ENCODE peak calls at places on chromosomes 5 and 9, in four cellular contexts. One of them, this sample, is unnamed.

GRCh38 chr5:98631311-98632054 is 142.0 kb upstream of the RGMB start:
- DNase-seq in K562: no peak
- DNase-seq in HEK293T: no peak
- DNase-seq in WTC11: no peak
- DNase-seq in this sample: no peak

GRCh38 chr5:152593388-152593787 is 188.3 kb upstream of the NMUR2 start:
- DNase-seq in HEK293T: no peak
- DNase-seq in K562: peak
- DNase-seq in WTC11: no peak
- DNase-seq in this sample: peak

GRCh38 chr9:134434896-134435506 is 108.7 kb downstream of the RXRA start:
- DNase-seq in K562: no peak
- DNase-seq in HEK293T: peak
- DNase-seq in WTC11: no peak
- DNase-seq in this sample: peak

GRCh38 chr9:84381508-84381907 is 41.0 kb upstream of the SLC28A3 start:
- DNase-seq in WTC11: no peak
- DNase-seq in HEK293T: no peak
- DNase-seq in K562: no peak
- DNase-seq in this sample: no peak

GRCh38 chr9:133064241-133065069 is 2.7 kb downstream of the CEL start:
- DNase-seq in HEK293T: no peak
- DNase-seq in WTC11: no peak
- DNase-seq in K562: no peak
- DNase-seq in this sample: no peak

GRCh38 chr5:90747175-90747574 is 188.6 kb downstream of the ADGRV1 start:
- DNase-seq in HEK293T: no peak
- DNase-seq in WTC11: no peak
- DNase-seq in K562: peak
- DNase-seq in this sample: no peak

GRCh38 chr9:77848897-77849296 is 182.7 kb downstream of the GNAQ start:
- DNase-seq in K562: no peak
- DNase-seq in WTC11: no peak
- DNase-seq in HEK293T: no peak
- DNase-seq in this sample: no peak

GRCh38 chr5:43609752-43610151 is 6.8 kb downstream of the NNT start:
- DNase-seq in WTC11: no peak
- DNase-seq in HEK293T: peak
- DNase-seq in K562: peak
- DNase-seq in this sample: no peak

GRCh38 chr9:131815971-131816873 is 76.3 kb upstream of the RAPGEF1 start:
- DNase-seq in WTC11: no peak
- DNase-seq in HEK293T: no peak
- DNase-seq in K562: no peak
- DNase-seq in this sample: no peak

GRCh38 chr9:96618209-96619108 is 1.2 kb downstream of the CDC14B start:
- DNase-seq in K562: no peak
- DNase-seq in WTC11: peak
- DNase-seq in HEK293T: peak
- DNase-seq in this sample: peak

GRCh38 chr9:135239769-135240141 is 152.3 kb downstream of the OLFM1 start:
- DNase-seq in K562: no peak
- DNase-seq in HEK293T: no peak
- DNase-seq in WTC11: no peak
- DNase-seq in this sample: no peak

GRCh38 chr9:14307989-14308750 is 5.8 kb downstream of the NFIB start:
- DNase-seq in K562: no peak
- DNase-seq in WTC11: no peak
- DNase-seq in HEK293T: no peak
- DNase-seq in this sample: no peak

GRCh38 chr5:1660037-1660400 is 136.3 kb upstream of the LPCAT1 start:
- DNase-seq in WTC11: no peak
- DNase-seq in K562: no peak
- DNase-seq in HEK293T: no peak
- DNase-seq in this sample: no peak

GRCh38 chr9:91943447-91943846 is 6.6 kb downstream of the ROR2 start:
- DNase-seq in WTC11: no peak
- DNase-seq in HEK293T: no peak
- DNase-seq in K562: no peak
- DNase-seq in this sample: no peak

GRCh38 chr5:169980418-169981053 is at the start of gene INSYN2B:
- DNase-seq in HEK293T: peak
- DNase-seq in WTC11: peak
- DNase-seq in K562: peak
- DNase-seq in this sample: peak

GRCh38 chr9:133099726-133100517 is 21.1 kb downstream of the RALGDS start:
- DNase-seq in HEK293T: no peak
- DNase-seq in WTC11: no peak
- DNase-seq in K562: no peak
- DNase-seq in this sample: no peak

GRCh38 chr5:151707566-151707965 is 20.9 kb upstream of the SPARC start:
- DNase-seq in K562: no peak
- DNase-seq in HEK293T: no peak
- DNase-seq in WTC11: no peak
- DNase-seq in this sample: no peak

GRCh38 chr5:65926893-65927292 is 518 bp downstream of the ERBIN start:
- DNase-seq in K562: peak
- DNase-seq in HEK293T: no peak
- DNase-seq in WTC11: no peak
- DNase-seq in this sample: no peak

GRCh38 chr5:129858126-129858675 is 46.1 kb upstream of the CHSY3 start:
- DNase-seq in HEK293T: no peak
- DNase-seq in K562: no peak
- DNase-seq in WTC11: no peak
- DNase-seq in this sample: no peak

GRCh38 chr5:78899922-78900362 is 85.2 kb downstream of the ARSB start:
- DNase-seq in HEK293T: peak
- DNase-seq in WTC11: peak
- DNase-seq in K562: peak
- DNase-seq in this sample: peak

GRCh38 chr9:105828596-105829213 is 134.4 kb downstream of the TMEM38B start:
- DNase-seq in WTC11: no peak
- DNase-seq in HEK293T: no peak
- DNase-seq in K562: no peak
- DNase-seq in this sample: no peak

GRCh38 chr5:113510836-113511451 is 2.5 kb upstream of the YTHDC2 start:
- DNase-seq in K562: peak
- DNase-seq in HEK293T: no peak
- DNase-seq in WTC11: no peak
- DNase-seq in this sample: peak

GRCh38 chr5:68730220-68731010 is 363.4 kb upstream of the SLC30A5 start:
- DNase-seq in K562: peak
- DNase-seq in HEK293T: peak
- DNase-seq in WTC11: no peak
- DNase-seq in this sample: no peak

GRCh38 chr5:11590475-11590874 is 313.8 kb downstream of the CTNND2 start:
- DNase-seq in HEK293T: no peak
- DNase-seq in WTC11: no peak
- DNase-seq in K562: no peak
- DNase-seq in this sample: no peak

GRCh38 chr9:82148849-82149544 is 160.4 kb downstream of the SPATA31D1 start:
- DNase-seq in HEK293T: peak
- DNase-seq in K562: no peak
- DNase-seq in WTC11: no peak
- DNase-seq in this sample: no peak

GRCh38 chr5:181058321-181058720 is 18.3 kb downstream of the BTNL9 start:
- DNase-seq in K562: no peak
- DNase-seq in WTC11: no peak
- DNase-seq in HEK293T: no peak
- DNase-seq in this sample: no peak

GRCh38 chr5:178143246-178143645 is 10.4 kb downstream of the NHP2 start:
- DNase-seq in K562: no peak
- DNase-seq in WTC11: no peak
- DNase-seq in HEK293T: no peak
- DNase-seq in this sample: no peak

GRCh38 chr5:178147406-178147805 is 6.3 kb downstream of the NHP2 start:
- DNase-seq in K562: no peak
- DNase-seq in HEK293T: no peak
- DNase-seq in WTC11: no peak
- DNase-seq in this sample: no peak

GRCh38 chr5:178143901-178144300 is 9.8 kb downstream of the NHP2 start:
- DNase-seq in K562: no peak
- DNase-seq in HEK293T: no peak
- DNase-seq in WTC11: no peak
- DNase-seq in this sample: no peak

GRCh38 chr5:178149199-178149932 is 4.3 kb downstream of the NHP2 start:
- DNase-seq in WTC11: no peak
- DNase-seq in HEK293T: no peak
- DNase-seq in K562: no peak
- DNase-seq in this sample: no peak

GRCh38 chr5:178145965-178146820 is 7.5 kb downstream of the NHP2 start:
- DNase-seq in K562: peak
- DNase-seq in WTC11: peak
- DNase-seq in HEK293T: peak
- DNase-seq in this sample: peak
- TF ChIP-seq ELF4 in K562: no peak
- TF ChIP-seq ELF4 in WTC11: no peak
- TF ChIP-seq ELF4 in HEK293T: no peak
- TF ChIP-seq ELF4 in this sample: no peak

DNA sequence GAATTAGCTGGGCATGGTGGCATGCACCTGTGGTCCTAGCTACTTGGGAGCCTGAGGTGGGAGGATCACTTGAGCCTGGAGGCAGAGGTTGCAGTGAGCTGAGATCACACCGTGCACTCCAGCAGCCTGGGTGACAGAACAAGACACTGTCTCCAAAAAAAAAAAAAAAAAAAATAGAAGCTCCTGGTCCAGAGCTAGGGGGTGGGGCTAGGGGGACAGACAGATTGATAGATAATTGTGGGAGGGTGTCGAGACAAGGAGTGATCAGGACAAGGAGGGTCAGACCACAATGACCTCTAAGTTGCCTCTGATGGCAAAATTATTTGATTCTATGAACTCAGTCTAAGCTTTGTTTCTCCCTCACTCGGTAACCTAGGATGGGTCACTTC is 6.6 kb upstream of the PHF19 start:
- DNase-seq in HEK293T: no peak
- DNase-seq in WTC11: no peak
- DNase-seq in K562: peak
- DNase-seq in this sample: no peak
- TF ChIP-seq ELF4 in HEK293T: no peak
- TF ChIP-seq ELF4 in WTC11: no peak
- TF ChIP-seq ELF4 in K562: no peak
- TF ChIP-seq ELF4 in this sample: no peak

DNA sequence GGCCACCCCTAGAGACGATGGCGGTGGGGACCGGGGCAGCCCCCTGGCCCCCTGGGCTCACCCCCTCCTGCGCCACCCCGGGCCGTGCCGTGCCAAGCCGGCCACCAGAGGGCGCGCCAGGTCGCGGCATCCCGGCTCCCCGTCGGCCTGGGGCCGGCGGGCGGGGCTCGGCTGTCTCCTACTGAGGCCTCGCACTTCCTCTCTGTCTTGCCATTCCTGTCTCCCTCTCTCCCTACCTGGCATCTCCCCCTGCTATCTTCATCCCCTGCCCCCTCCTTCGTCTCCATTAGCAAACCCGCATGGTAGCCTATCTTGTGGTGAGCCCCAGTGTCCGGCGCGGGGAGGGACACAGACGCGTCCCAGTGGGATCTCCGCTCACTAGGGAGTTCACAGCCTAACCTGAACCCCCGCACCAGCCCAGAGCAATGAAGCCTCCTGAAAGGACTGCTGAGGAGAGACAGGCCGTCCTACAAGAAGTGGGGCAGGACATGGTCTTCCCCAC is 29.8 kb upstream of the FABP6 start:
- DNase-seq in HEK293T: peak
- DNase-seq in K562: peak
- DNase-seq in WTC11: peak
- DNase-seq in this sample: no peak
- TF ChIP-seq ELF4 in HEK293T: no peak
- TF ChIP-seq ELF4 in K562: no peak
- TF ChIP-seq ELF4 in WTC11: peak
- TF ChIP-seq ELF4 in this sample: no peak

GRCh38 chr5:179304871-179305270 is 40.4 kb downstream of the ADAMTS2 start:
- DNase-seq in WTC11: no peak
- DNase-seq in HEK293T: no peak
- DNase-seq in K562: no peak
- DNase-seq in this sample: no peak
- TF ChIP-seq ELF4 in WTC11: no peak
- TF ChIP-seq ELF4 in HEK293T: no peak
- TF ChIP-seq ELF4 in K562: no peak
- TF ChIP-seq ELF4 in this sample: no peak

GRCh38 chr5:94402096-94402495 is 216.3 kb downstream of the KIAA0825 start:
- DNase-seq in WTC11: no peak
- DNase-seq in K562: no peak
- DNase-seq in HEK293T: no peak
- DNase-seq in this sample: no peak
- TF ChIP-seq ELF4 in WTC11: no peak
- TF ChIP-seq ELF4 in K562: no peak
- TF ChIP-seq ELF4 in HEK293T: no peak
- TF ChIP-seq ELF4 in this sample: no peak

GRCh38 chr5:59584858-59585846 is 308.4 kb downstream of the PDE4D start:
- DNase-seq in K562: no peak
- DNase-seq in WTC11: no peak
- DNase-seq in HEK293T: no peak
- DNase-seq in this sample: no peak

GRCh38 chr5:59586811-59587340 is 306.6 kb downstream of the PDE4D start:
- DNase-seq in HEK293T: no peak
- DNase-seq in WTC11: no peak
- DNase-seq in K562: no peak
- DNase-seq in this sample: no peak

GRCh38 chr5:59582746-59583145 is 310.8 kb downstream of the PDE4D start:
- DNase-seq in HEK293T: no peak
- DNase-seq in WTC11: no peak
- DNase-seq in K562: no peak
- DNase-seq in this sample: no peak

GRCh38 chr5:59583151-59583809 is 310.2 kb downstream of the PDE4D start:
- DNase-seq in WTC11: no peak
- DNase-seq in HEK293T: no peak
- DNase-seq in K562: no peak
- DNase-seq in this sample: no peak

GRCh38 chr5:59583810-59584562 is 309.5 kb downstream of the PDE4D start:
- DNase-seq in WTC11: no peak
- DNase-seq in HEK293T: no peak
- DNase-seq in K562: no peak
- DNase-seq in this sample: no peak
- TF ChIP-seq ELF4 in WTC11: no peak
- TF ChIP-seq ELF4 in HEK293T: no peak
- TF ChIP-seq ELF4 in K562: no peak
- TF ChIP-seq ELF4 in this sample: no peak

GRCh38 chr9:74577956-74578355 is 80.8 kb downstream of the RORB start:
- DNase-seq in WTC11: no peak
- DNase-seq in HEK293T: no peak
- DNase-seq in K562: peak
- DNase-seq in this sample: peak
- TF ChIP-seq ELF4 in WTC11: no peak
- TF ChIP-seq ELF4 in HEK293T: no peak
- TF ChIP-seq ELF4 in K562: no peak
- TF ChIP-seq ELF4 in this sample: no peak

DNA sequence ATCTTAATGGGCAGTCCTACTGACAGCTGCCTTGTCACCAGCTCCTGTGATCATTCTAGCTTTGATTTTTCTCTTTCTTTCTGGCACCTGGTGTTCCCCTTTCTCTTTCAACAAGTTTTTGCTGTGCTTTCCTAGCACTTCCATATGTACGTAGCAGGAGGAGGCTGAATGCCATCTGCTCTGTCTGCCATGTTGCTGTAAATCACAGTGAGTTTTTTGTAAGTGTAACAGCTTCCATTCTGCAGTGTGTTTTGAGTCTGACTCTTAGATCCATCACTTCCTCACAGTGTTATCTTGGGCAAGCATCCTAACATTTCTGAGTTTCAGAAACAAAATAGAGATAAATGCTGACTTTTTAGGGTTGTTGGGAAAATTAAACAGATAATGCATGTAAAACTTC is 247.9 kb downstream of the DOCK8 start:
- DNase-seq in K562: no peak
- DNase-seq in WTC11: no peak
- DNase-seq in HEK293T: no peak
- DNase-seq in this sample: no peak
- TF ChIP-seq ELF4 in K562: no peak
- TF ChIP-seq ELF4 in WTC11: no peak
- TF ChIP-seq ELF4 in HEK293T: no peak
- TF ChIP-seq ELF4 in this sample: no peak